ENCODE peak calls at places on chromosomes 1 and 21, in six cellular contexts. T is HCT116, L is GM12878, F is K562, S is HepG2, C is H1. J is an unnamed sample.

GRCh38 chr21:45724345-45724961 is 80.9 kb downstream of the PCBP3 start:
- DNase-seq in S (no peak), T (no peak), C (no peak), F (no peak), L (no peak), J (no peak)

GRCh38 chr1:119712342-119713038 is 756 bp downstream of the PHGDH start:
- DNase-seq in F (peak; percentile 43), L (no peak), T (peak; percentile 19), S (peak; percentile 77), C (peak; percentile 83), J (peak; percentile 92)

GRCh38 chr1:156845953-156846545 is 12.9 kb downstream of the INSRR start:
- DNase-seq in T (no peak), L (no peak), F (no peak), S (no peak), C (no peak), J (no peak)

GRCh38 chr1:163069142-163069541 is at the start of gene RGS4:
- DNase-seq in C (peak; percentile 63), T (peak; percentile 54), F (peak; percentile 8), L (no peak), S (peak; percentile 21), J (peak; percentile 72)

GRCh38 chr1:231460614-231461013 is 38.5 kb upstream of the EGLN1 start:
- DNase-seq in F (no peak), T (no peak), L (peak; percentile 40), C (no peak), S (no peak), J (no peak)

GRCh38 chr1:238438296-238439275 is 547.9 kb upstream of the ZP4 start:
- DNase-seq in C (no peak), L (no peak), S (no peak), F (no peak), T (no peak), J (no peak)

GRCh38 chr1:29520571-29521437 is 284.5 kb downstream of the PTPRU start:
- DNase-seq in F (no peak), S (no peak), L (no peak), T (no peak), C (peak; percentile 37), J (peak; percentile 2)

GRCh38 chr1:41498391-41498790 is 13.9 kb upstream of the EDN2 start:
- DNase-seq in C (no peak), T (no peak), L (no peak), F (no peak), S (no peak), J (no peak)

GRCh38 chr21:44051462-44051941 is 39.4 kb downstream of the TRAPPC10 start:
- DNase-seq in T (no peak), F (no peak), L (no peak), C (no peak), S (no peak), J (no peak)

GRCh38 chr1:44040418-44040817 is 9.2 kb upstream of the SLC6A9 start:
- DNase-seq in T (no peak), L (no peak), S (no peak), F (no peak), C (no peak), J (no peak)

GRCh38 chr1:38185913-38186312 is 139.3 kb upstream of the POU3F1 start:
- DNase-seq in S (no peak), L (no peak), F (no peak), C (no peak), T (no peak), J (no peak)

GRCh38 chr1:40094481-40095110 is 2.5 kb downstream of the PPT1 start:
- DNase-seq in T (no peak), C (no peak), S (no peak), F (no peak), L (no peak), J (no peak)

GRCh38 chr1:114286179-114286578 is 132.5 kb upstream of the SYT6 start:
- DNase-seq in F (no peak), S (no peak), T (no peak), C (no peak), L (no peak), J (no peak)

GRCh38 chr1:244280859-244281258 is 170.8 kb downstream of the ADSS2 start:
- DNase-seq in L (no peak), C (no peak), S (no peak), T (no peak), F (no peak), J (no peak)

GRCh38 chr1:213552045-213552444 is 435.7 kb upstream of the PROX1 start:
- DNase-seq in T (no peak), L (no peak), F (no peak), C (no peak), S (no peak), J (no peak)

GRCh38 chr1:212699104-212699838 is 369 bp downstream of the BATF3 start:
- DNase-seq in C (peak; percentile 84), S (peak; percentile 16), T (peak; percentile 27), L (no peak), F (peak; percentile 78), J (peak; percentile 76)

GRCh38 chr1:100398648-100399047 is 46.3 kb downstream of the CDC14A start:
- DNase-seq in C (no peak), L (no peak), S (no peak), T (no peak), F (no peak), J (no peak)

GRCh38 chr21:32096411-32096810 is 182.4 kb downstream of the MIS18A start:
- DNase-seq in C (peak; percentile 70), L (no peak), F (peak; percentile 52), S (peak; percentile 13), T (peak; percentile 28), J (peak; percentile 63)

GRCh38 chr1:37465596-37466517 is 8.5 kb upstream of the ZC3H12A start:
- DNase-seq in F (no peak), L (no peak), S (no peak), T (no peak), C (no peak), J (no peak)

GRCh38 chr21:43300496-43301423 is 126.2 kb downstream of the SIK1 start:
- DNase-seq in L (no peak), C (no peak), T (no peak), F (no peak), S (no peak), J (no peak)

GRCh38 chr1:181091322-181092040 is 3.0 kb downstream of the IER5 start:
- DNase-seq in S (no peak), L (no peak), F (no peak), T (no peak), C (no peak), J (no peak)

GRCh38 chr1:45979778-45980176 is 152.7 kb downstream of the PIK3R3 start:
- DNase-seq in L (no peak), T (no peak), C (no peak), S (no peak), F (no peak), J (no peak)

GRCh38 chr1:215631489-215631888 is 64.4 kb downstream of the KCTD3 start:
- DNase-seq in L (no peak), F (no peak), T (no peak), S (no peak), C (no peak), J (no peak)

GRCh38 chr1:205593967-205594366 is 37.8 kb downstream of the ELK4 start:
- DNase-seq in F (no peak), S (no peak), T (no peak), C (peak; percentile 39), L (no peak), J (no peak)

GRCh38 chr1:151668090-151668489 is 48.5 kb downstream of the CELF3 start:
- DNase-seq in L (no peak), S (no peak), F (no peak), T (no peak), C (no peak), J (no peak)

GRCh38 chr1:101128851-101129250 is 103.3 kb upstream of the DPH5 start:
- DNase-seq in C (no peak), L (no peak), T (no peak), S (no peak), F (no peak), J (no peak)

GRCh38 chr1:27862671-27863551 is 9.4 kb upstream of the THEMIS2 start:
- DNase-seq in F (no peak), S (no peak), T (no peak), L (peak; percentile 76), C (no peak), J (no peak)

GRCh38 chr1:176073524-176074157 is 133.4 kb downstream of the COP1 start:
- DNase-seq in F (peak; percentile 52), L (peak; percentile 7), C (no peak), T (peak; percentile 52), S (peak; percentile 57), J (peak; percentile 21)

GRCh38 chr1:171137580-171137979 is 46.9 kb downstream of the FMO3 start:
- DNase-seq in L (no peak), C (no peak), T (no peak), F (no peak), S (no peak), J (no peak)

GRCh38 chr1:248187363-248187762 is 9.7 kb upstream of the OR2M3 start:
- DNase-seq in F (no peak), L (no peak), C (no peak), T (no peak), S (no peak), J (no peak)
- TF ChIP-seq ATF3 in F (no peak), L (no peak), C (no peak), T (no peak), S (no peak), J (no peak)

GRCh38 chr1:53309802-53310201 is 18.1 kb downstream of the LRP8 start:
- DNase-seq in T (no peak), F (no peak), L (no peak), C (no peak), S (no peak), J (no peak)
- TF ChIP-seq ATF3 in T (no peak), F (no peak), L (no peak), C (no peak), S (no peak), J (no peak)

GRCh38 chr1:149844096-149844495 is 55.3 kb upstream of the BOLA1 start:
- DNase-seq in C (no peak), L (no peak), S (peak; percentile 43), F (no peak), T (no peak), J (no peak)
- TF ChIP-seq ATF3 in C (no peak), L (no peak), S (no peak), F (peak; percentile 51), T (no peak), J (no peak)

GRCh38 chr1:172951728-172952365 is 98.9 kb downstream of the TNFSF18 start:
- DNase-seq in L (no peak), F (no peak), S (no peak), T (no peak), C (no peak), J (no peak)

GRCh38 chr1:172946814-172947507 is 103.8 kb downstream of the TNFSF18 start:
- DNase-seq in C (no peak), T (no peak), L (no peak), F (no peak), S (no peak), J (no peak)

GRCh38 chr1:172949096-172949495 is 101.6 kb downstream of the TNFSF18 start:
- DNase-seq in F (no peak), T (no peak), L (no peak), S (no peak), C (no peak), J (no peak)

GRCh38 chr1:172950528-172950927 is 100.2 kb downstream of the TNFSF18 start:
- DNase-seq in C (no peak), F (no peak), T (no peak), L (no peak), S (no peak), J (no peak)

DNA sequence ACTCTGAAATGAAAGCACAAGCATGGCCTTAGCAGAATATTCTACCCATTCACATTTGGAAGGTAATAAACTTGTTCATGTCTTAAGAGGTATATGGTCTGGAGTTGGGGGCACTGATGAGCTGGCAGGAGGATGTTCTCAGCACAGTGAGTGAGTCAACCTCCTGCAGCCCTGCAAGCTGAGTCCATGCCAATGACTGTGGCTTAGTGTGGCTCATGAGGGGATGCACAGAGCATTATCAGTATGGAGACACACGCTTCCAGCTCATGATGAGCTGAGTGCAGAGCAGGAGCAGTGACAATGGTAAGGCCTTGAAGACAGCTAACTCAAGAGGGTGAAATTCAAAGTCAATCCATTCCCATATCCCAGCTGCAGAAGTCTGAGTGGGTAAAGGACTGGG is 102.3 kb downstream of the TNFSF18 start:
- DNase-seq in T (no peak), S (no peak), L (no peak), F (no peak), C (no peak), J (no peak)
- TF ChIP-seq ATF3 in T (no peak), S (no peak), L (no peak), F (peak; percentile 43), C (no peak), J (no peak)

J was measured in WTC11.